ENCODE peak calls at places on chromosomes 11 and 22, in five cellular contexts. Q, U, R, X and D are unnamed samples.
A peak's percentile ranks its signal among the peaks of the same experiment; 100 is the strongest.

GRCh38 chr11:118735203-118735602 is 55.8 kb upstream of the TREH start:
- DNase-seq in Q (no peak), U (no peak), R (no peak), X (no peak), D (no peak)

GRCh38 chr11:46537121-46537520 is 56.7 kb downstream of the AMBRA1 start:
- DNase-seq in Q (no peak), U (no peak), R (no peak), X (no peak), D (no peak)

GRCh38 chr22:30830907-30831306 is 136.2 kb downstream of the OSBP2 start:
- DNase-seq in Q (peak; percentile 43), U (peak; percentile 99), R (peak; percentile 97), X (no peak), D (no peak)

GRCh38 chr22:50141462-50141861 is 29.1 kb upstream of the PANX2 start:
- DNase-seq in Q (peak; percentile 3), U (no peak), R (no peak), X (no peak), D (no peak)

GRCh38 chr11:42085736-42086135 is 626.3 kb upstream of the LRRC4C start:
- DNase-seq in Q (no peak), U (no peak), R (no peak), X (no peak), D (no peak)

GRCh38 chr11:119344291-119345010 is 2.1 kb downstream of the MFRP start:
- DNase-seq in Q (no peak), U (no peak), R (no peak), X (no peak), D (no peak)

GRCh38 chr11:46696212-46696558 is 4.2 kb downstream of the ARHGAP1 start:
- DNase-seq in Q (no peak), U (no peak), R (no peak), X (no peak), D (peak; percentile 66)

GRCh38 chr11:63670077-63670737 is 969 bp downstream of the ATL3 start:
- DNase-seq in Q (no peak), U (no peak), R (no peak), X (no peak), D (no peak)

GRCh38 chr22:45603631-45604030 is 68.0 kb upstream of the ATXN10 start:
- DNase-seq in Q (no peak), U (no peak), R (no peak), X (no peak), D (no peak)

GRCh38 chr11:59899532-59899931 is 20.9 kb downstream of the OOSP3 start:
- DNase-seq in Q (no peak), U (no peak), R (no peak), X (no peak), D (no peak)

GRCh38 chr22:20239063-20239950 is 28.8 kb downstream of the RTN4R start:
- DNase-seq in Q (peak; percentile 61), U (no peak), R (no peak), X (no peak), D (no peak)

GRCh38 chr11:26620282-26621045 is 48.4 kb upstream of the MUC15 start:
- DNase-seq in Q (no peak), U (no peak), R (no peak), X (no peak), D (no peak)